ENCODE peak calls at places on chromosomes 2 and 18, in five cellular contexts. D, G, Q, K and X are unnamed samples.

GRCh38 chr2:216142540-216142939 is 33.4 kb downstream of the XRCC5 start:
- ATAC-seq in D (peak; percentile 85), G (no peak), Q (peak; percentile 62), K (peak; percentile 96), X (no peak)

GRCh38 chr2:85277416-85278158 is 50.2 kb downstream of the TGOLN2 start:
- ATAC-seq in D (no peak), G (peak; percentile 33), Q (peak; percentile 84), K (no peak), X (peak; percentile 67)

GRCh38 chr2:139825726-139826125 is 1045.5 kb upstream of the NXPH2 start:
- ATAC-seq in D (no peak), G (no peak), Q (no peak), K (no peak), X (no peak)

GRCh38 chr2:24511894-24512293 is 20.8 kb downstream of the NCOA1 start:
- ATAC-seq in D (no peak), G (no peak), Q (peak; percentile 20), K (no peak), X (no peak)

GRCh38 chr2:218882866-218883366 is 2.3 kb downstream of the WNT10A start:
- ATAC-seq in D (no peak), G (no peak), Q (no peak), K (peak; percentile 16), X (peak; percentile 50)

GRCh38 chr18:3151379-3152264 is 68.1 kb downstream of the MYOM1 start:
- ATAC-seq in D (no peak), G (peak; percentile 43), Q (no peak), K (no peak), X (no peak)

GRCh38 chr2:38146917-38147307 is 71.0 kb upstream of the CYP1B1 start:
- ATAC-seq in D (peak; percentile 90), G (peak; percentile 86), Q (peak; percentile 98), K (peak; percentile 87), X (peak; percentile 66)

GRCh38 chr2:8119782-8120551 is 561.9 kb upstream of the ID2 start:
- ATAC-seq in D (no peak), G (peak; percentile 89), Q (peak; percentile 22), K (peak; percentile 85), X (peak; percentile 70)

GRCh38 chr2:239953418-239954061 is 71.6 kb downstream of the NDUFA10 start:
- ATAC-seq in D (no peak), G (peak; percentile 20), Q (no peak), K (no peak), X (peak; percentile 64)

GRCh38 chr2:18883626-18884456 is 294.5 kb upstream of the NT5C1B start:
- ATAC-seq in D (no peak), G (peak; percentile 57), Q (peak; percentile 82), K (no peak), X (no peak)

GRCh38 chr18:11113046-11113548 is 36.3 kb downstream of the PIEZO2 start:
- ATAC-seq in D (no peak), G (no peak), Q (no peak), K (no peak), X (no peak)